ENCODE peak calls at places on chromosome 14, in six cellular contexts. One of them, this sample, is unnamed.

GRCh38 chr14:54754623-54755386 is 147.8 kb downstream of the GCH1 start:
- DNase-seq in cardiac fibroblast: no peak
- DNase-seq in upper lobe of left lung: no peak
- DNase-seq in adrenal gland: no peak
- DNase-seq in stomach: no peak
- DNase-seq in B cell: no peak
- DNase-seq in this sample: no peak

GRCh38 chr14:54650331-54651017 is 83.5 kb downstream of the SAMD4A start:
- DNase-seq in adrenal gland: peak
- DNase-seq in B cell: no peak
- DNase-seq in upper lobe of left lung: peak
- DNase-seq in stomach: no peak
- DNase-seq in cardiac fibroblast: peak
- DNase-seq in this sample: no peak

GRCh38 chr14:50452979-50453705 is 56.5 kb upstream of the CDKL1 start:
- DNase-seq in stomach: no peak
- DNase-seq in upper lobe of left lung: no peak
- DNase-seq in cardiac fibroblast: peak
- DNase-seq in B cell: no peak
- DNase-seq in adrenal gland: no peak
- DNase-seq in this sample: no peak

GRCh38 chr14:63026491-63026890 is 18.8 kb downstream of the KCNH5 start:
- DNase-seq in cardiac fibroblast: no peak
- DNase-seq in upper lobe of left lung: no peak
- DNase-seq in adrenal gland: no peak
- DNase-seq in B cell: no peak
- DNase-seq in stomach: no peak
- DNase-seq in this sample: no peak

GRCh38 chr14:92944976-92945375 is 22.0 kb downstream of the CHGA start:
- DNase-seq in adrenal gland: no peak
- DNase-seq in upper lobe of left lung: no peak
- DNase-seq in cardiac fibroblast: no peak
- DNase-seq in B cell: no peak
- DNase-seq in stomach: no peak
- DNase-seq in this sample: peak

GRCh38 chr14:103100281-103101121 is 6.0 kb downstream of the EXOC3L4 start:
- DNase-seq in adrenal gland: no peak
- DNase-seq in cardiac fibroblast: no peak
- DNase-seq in stomach: no peak
- DNase-seq in upper lobe of left lung: peak
- DNase-seq in B cell: no peak
- DNase-seq in this sample: no peak

GRCh38 chr14:64757601-64758000 is 53.4 kb downstream of the PLEKHG3 start:
- DNase-seq in cardiac fibroblast: no peak
- DNase-seq in upper lobe of left lung: no peak
- DNase-seq in adrenal gland: no peak
- DNase-seq in stomach: no peak
- DNase-seq in B cell: no peak
- DNase-seq in this sample: peak

GRCh38 chr14:56549721-56550120 is 29.9 kb upstream of the TMEM260 start:
- DNase-seq in upper lobe of left lung: no peak
- DNase-seq in stomach: no peak
- DNase-seq in adrenal gland: no peak
- DNase-seq in cardiac fibroblast: no peak
- DNase-seq in B cell: no peak
- DNase-seq in this sample: no peak

GRCh38 chr14:26204954-26205479 is 392.8 kb downstream of the NOVA1 start:
- DNase-seq in upper lobe of left lung: no peak
- DNase-seq in cardiac fibroblast: peak
- DNase-seq in B cell: no peak
- DNase-seq in adrenal gland: peak
- DNase-seq in stomach: peak
- DNase-seq in this sample: no peak

GRCh38 chr14:101733211-101733610 is 28.3 kb upstream of the PPP2R5C start:
- DNase-seq in stomach: no peak
- DNase-seq in B cell: no peak
- DNase-seq in adrenal gland: no peak
- DNase-seq in cardiac fibroblast: peak
- DNase-seq in upper lobe of left lung: peak
- DNase-seq in this sample: no peak

GRCh38 chr14:36843410-36843809 is 181.8 kb downstream of the PAX9 start:
- DNase-seq in upper lobe of left lung: no peak
- DNase-seq in B cell: no peak
- DNase-seq in stomach: no peak
- DNase-seq in cardiac fibroblast: no peak
- DNase-seq in adrenal gland: no peak
- DNase-seq in this sample: no peak

GRCh38 chr14:22243971-22244581 is 344.9 kb downstream of the DAD1 start:
- DNase-seq in cardiac fibroblast: no peak
- DNase-seq in adrenal gland: no peak
- DNase-seq in B cell: no peak
- DNase-seq in stomach: no peak
- DNase-seq in upper lobe of left lung: no peak
- DNase-seq in this sample: no peak

GRCh38 chr14:105084741-105085571 is 19.7 kb upstream of the GPR132 start:
- DNase-seq in upper lobe of left lung: peak
- DNase-seq in adrenal gland: peak
- DNase-seq in B cell: no peak
- DNase-seq in cardiac fibroblast: no peak
- DNase-seq in stomach: peak
- DNase-seq in this sample: peak

GRCh38 chr14:105087963-105088811 is 23.0 kb upstream of the GPR132 start:
- DNase-seq in upper lobe of left lung: peak
- DNase-seq in cardiac fibroblast: peak
- DNase-seq in stomach: peak
- DNase-seq in B cell: peak
- DNase-seq in adrenal gland: peak
- DNase-seq in this sample: peak

GRCh38 chr14:105087308-105087962 is 22.2 kb upstream of the GPR132 start:
- DNase-seq in cardiac fibroblast: peak
- DNase-seq in B cell: peak
- DNase-seq in stomach: peak
- DNase-seq in upper lobe of left lung: peak
- DNase-seq in adrenal gland: no peak
- DNase-seq in this sample: peak

GRCh38 chr14:105085766-105086165 is 20.5 kb upstream of the GPR132 start:
- DNase-seq in cardiac fibroblast: no peak
- DNase-seq in upper lobe of left lung: peak
- DNase-seq in stomach: peak
- DNase-seq in B cell: no peak
- DNase-seq in adrenal gland: peak
- DNase-seq in this sample: peak

GRCh38 chr14:105086833-105087307 is 21.6 kb upstream of the GPR132 start:
- DNase-seq in stomach: peak
- DNase-seq in adrenal gland: peak
- DNase-seq in B cell: peak
- DNase-seq in upper lobe of left lung: peak
- DNase-seq in cardiac fibroblast: peak
- DNase-seq in this sample: peak
- TF ChIP-seq CTCF in stomach: peak
- TF ChIP-seq CTCF in adrenal gland: peak
- TF ChIP-seq CTCF in B cell: peak
- TF ChIP-seq CTCF in upper lobe of left lung: peak
- TF ChIP-seq CTCF in cardiac fibroblast: peak
- TF ChIP-seq CTCF in this sample: peak

GRCh38 chr14:23482814-23483128 is 13.3 kb downstream of the NGDN start:
- DNase-seq in stomach: no peak
- DNase-seq in B cell: no peak
- DNase-seq in cardiac fibroblast: no peak
- DNase-seq in upper lobe of left lung: no peak
- DNase-seq in adrenal gland: no peak
- DNase-seq in this sample: no peak

GRCh38 chr14:23483216-23483854 is 13.8 kb downstream of the NGDN start:
- DNase-seq in B cell: no peak
- DNase-seq in adrenal gland: no peak
- DNase-seq in upper lobe of left lung: no peak
- DNase-seq in cardiac fibroblast: peak
- DNase-seq in stomach: no peak
- DNase-seq in this sample: no peak

GRCh38 chr14:23481362-23481970 is 12.0 kb downstream of the NGDN start:
- DNase-seq in cardiac fibroblast: peak
- DNase-seq in B cell: no peak
- DNase-seq in adrenal gland: no peak
- DNase-seq in upper lobe of left lung: no peak
- DNase-seq in stomach: no peak
- DNase-seq in this sample: no peak

GRCh38 chr14:23485311-23485710 is 15.8 kb downstream of the NGDN start:
- DNase-seq in upper lobe of left lung: no peak
- DNase-seq in adrenal gland: no peak
- DNase-seq in cardiac fibroblast: no peak
- DNase-seq in B cell: no peak
- DNase-seq in stomach: no peak
- DNase-seq in this sample: no peak

GRCh38 chr14:23481992-23482813 is 12.7 kb downstream of the NGDN start:
- DNase-seq in stomach: no peak
- DNase-seq in adrenal gland: no peak
- DNase-seq in B cell: no peak
- DNase-seq in upper lobe of left lung: no peak
- DNase-seq in cardiac fibroblast: no peak
- DNase-seq in this sample: no peak
- TF ChIP-seq CTCF in stomach: no peak
- TF ChIP-seq CTCF in adrenal gland: no peak
- TF ChIP-seq CTCF in B cell: no peak
- TF ChIP-seq CTCF in upper lobe of left lung: no peak
- TF ChIP-seq CTCF in cardiac fibroblast: no peak
- TF ChIP-seq CTCF in this sample: peak

GRCh38 chr14:91253795-91254323 is 9.4 kb upstream of the GPR68 start:
- DNase-seq in adrenal gland: no peak
- DNase-seq in cardiac fibroblast: no peak
- DNase-seq in B cell: no peak
- DNase-seq in upper lobe of left lung: no peak
- DNase-seq in stomach: no peak
- DNase-seq in this sample: no peak

GRCh38 chr14:91250912-91251311 is 6.4 kb upstream of the GPR68 start:
- DNase-seq in adrenal gland: no peak
- DNase-seq in B cell: no peak
- DNase-seq in upper lobe of left lung: no peak
- DNase-seq in stomach: no peak
- DNase-seq in cardiac fibroblast: no peak
- DNase-seq in this sample: no peak

GRCh38 chr14:91254456-91254855 is 10.0 kb upstream of the GPR68 start:
- DNase-seq in cardiac fibroblast: no peak
- DNase-seq in adrenal gland: no peak
- DNase-seq in stomach: no peak
- DNase-seq in B cell: no peak
- DNase-seq in upper lobe of left lung: no peak
- DNase-seq in this sample: no peak

GRCh38 chr14:91255026-91255695 is 10.7 kb upstream of the GPR68 start:
- DNase-seq in stomach: no peak
- DNase-seq in cardiac fibroblast: peak
- DNase-seq in adrenal gland: no peak
- DNase-seq in upper lobe of left lung: no peak
- DNase-seq in B cell: no peak
- DNase-seq in this sample: no peak

DNA sequence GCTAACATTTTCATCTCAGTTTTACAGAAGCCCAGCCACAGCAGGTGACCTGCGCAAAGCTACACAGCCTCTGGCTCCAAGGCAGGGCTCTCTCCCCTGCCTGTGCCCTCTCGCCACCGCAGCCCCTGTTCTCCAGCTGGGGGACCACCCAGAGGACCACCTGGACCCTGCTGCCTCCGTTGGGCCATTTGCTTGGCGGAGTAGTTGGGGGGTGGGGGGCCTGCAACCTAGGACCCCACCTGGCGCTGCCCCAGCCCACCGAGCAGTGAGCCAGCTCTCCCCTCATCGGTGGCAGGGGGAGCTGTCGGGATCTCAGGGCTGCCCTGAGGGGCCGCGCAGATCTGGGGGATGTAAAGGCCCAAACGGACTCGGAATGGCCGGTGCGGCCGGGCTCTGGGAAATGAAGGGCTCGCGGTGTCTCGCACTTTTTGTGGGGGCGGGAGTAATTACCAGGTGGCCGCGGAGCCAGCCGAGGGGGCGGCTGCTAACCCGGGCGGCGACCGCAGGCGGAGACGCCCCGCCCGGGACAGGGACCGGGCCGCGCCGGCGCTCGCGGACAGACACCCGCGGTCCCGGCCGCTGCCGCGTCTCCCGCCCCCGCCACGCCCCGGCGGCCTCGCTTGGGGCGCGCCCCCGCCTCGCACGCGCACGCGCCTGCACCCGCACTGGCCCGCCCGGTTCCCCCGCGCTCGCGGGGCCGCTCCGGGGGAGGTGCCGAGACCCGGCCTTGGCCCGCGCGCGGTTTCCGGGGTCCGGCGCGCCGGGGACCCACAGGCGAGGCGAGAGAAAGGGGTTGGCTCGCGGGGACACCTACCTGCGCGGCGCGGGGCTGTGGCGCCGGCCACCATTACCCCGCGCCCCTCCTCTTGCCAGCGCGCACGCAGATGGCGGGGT is 8.6 kb upstream of the GPR68 start:
- DNase-seq in cardiac fibroblast: no peak
- DNase-seq in adrenal gland: no peak
- DNase-seq in stomach: peak
- DNase-seq in B cell: peak
- DNase-seq in upper lobe of left lung: peak
- DNase-seq in this sample: no peak
- TF ChIP-seq CTCF in cardiac fibroblast: peak
- TF ChIP-seq CTCF in adrenal gland: no peak
- TF ChIP-seq CTCF in stomach: no peak
- TF ChIP-seq CTCF in B cell: no peak
- TF ChIP-seq CTCF in upper lobe of left lung: peak
- TF ChIP-seq CTCF in this sample: peak

GRCh38 chr14:99230271-99231141 is 41.5 kb downstream of the BCL11B start:
- DNase-seq in stomach: no peak
- DNase-seq in B cell: no peak
- DNase-seq in cardiac fibroblast: no peak
- DNase-seq in adrenal gland: no peak
- DNase-seq in upper lobe of left lung: peak
- DNase-seq in this sample: peak

GRCh38 chr14:99231181-99231849 is 40.7 kb downstream of the BCL11B start:
- DNase-seq in stomach: no peak
- DNase-seq in B cell: no peak
- DNase-seq in cardiac fibroblast: no peak
- DNase-seq in upper lobe of left lung: no peak
- DNase-seq in adrenal gland: no peak
- DNase-seq in this sample: peak

GRCh38 chr14:99232406-99233214 is 39.4 kb downstream of the BCL11B start:
- DNase-seq in cardiac fibroblast: no peak
- DNase-seq in upper lobe of left lung: no peak
- DNase-seq in stomach: no peak
- DNase-seq in adrenal gland: no peak
- DNase-seq in B cell: no peak
- DNase-seq in this sample: peak

GRCh38 chr14:99233222-99234035 is 38.6 kb downstream of the BCL11B start:
- DNase-seq in stomach: no peak
- DNase-seq in upper lobe of left lung: no peak
- DNase-seq in B cell: no peak
- DNase-seq in cardiac fibroblast: no peak
- DNase-seq in adrenal gland: no peak
- DNase-seq in this sample: peak

DNA sequence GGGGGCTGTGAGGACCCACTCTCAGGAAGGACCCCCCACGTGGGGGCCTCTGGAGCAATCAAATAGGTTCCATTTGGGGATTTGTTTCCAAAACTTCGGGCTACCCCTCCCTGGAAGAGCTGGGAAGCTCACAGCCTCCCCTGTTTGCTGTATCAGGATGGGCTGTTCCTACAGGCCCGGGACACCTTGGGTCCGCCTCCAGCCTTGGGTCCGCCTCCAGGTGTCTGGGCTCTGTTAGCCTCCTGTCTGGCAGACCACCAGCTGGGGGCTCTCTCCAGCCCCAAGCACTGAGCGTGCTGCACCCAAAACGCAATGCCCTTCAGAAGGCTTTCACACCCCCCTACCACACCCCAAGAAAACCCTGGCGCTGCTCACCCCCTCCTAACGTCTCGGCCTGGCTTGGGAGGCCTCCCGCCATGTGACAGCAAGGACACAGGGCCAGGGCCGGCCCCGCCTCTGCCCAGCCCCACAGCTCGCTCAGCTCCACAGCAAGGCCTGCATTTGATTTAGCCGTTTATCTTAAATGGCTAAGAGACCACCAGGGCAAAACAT is 40.1 kb downstream of the BCL11B start:
- DNase-seq in stomach: no peak
- DNase-seq in cardiac fibroblast: no peak
- DNase-seq in adrenal gland: no peak
- DNase-seq in B cell: no peak
- DNase-seq in upper lobe of left lung: no peak
- DNase-seq in this sample: peak
- TF ChIP-seq CTCF in stomach: no peak
- TF ChIP-seq CTCF in cardiac fibroblast: no peak
- TF ChIP-seq CTCF in adrenal gland: no peak
- TF ChIP-seq CTCF in B cell: no peak
- TF ChIP-seq CTCF in upper lobe of left lung: no peak
- TF ChIP-seq CTCF in this sample: no peak